ENCODE peak calls at places on chromosomes 1 and 21, in four cellular contexts. W is PC-3, A is fibroblast of lung, M is GM23248. L is an unnamed sample.

GRCh38 chr1:94970783-94971182 is 43.9 kb upstream of the CNN3 start:
- DNase-seq in W (peak; percentile 26), A (no peak), M (peak; percentile 14), L (no peak)

GRCh38 chr1:12143631-12144155 is 23.1 kb upstream of the TNFRSF1B start:
- DNase-seq in W (peak; percentile 92), A (peak; percentile 96), M (peak; percentile 78), L (peak; percentile 72)

GRCh38 chr1:31297273-31298247 is 728 bp downstream of the ZCCHC17 start:
- DNase-seq in W (peak; percentile 16), A (peak; percentile 15), M (peak; percentile 73), L (peak; percentile 50)

GRCh38 chr1:47174621-47175020 is 15.2 kb downstream of the PDZK1IP1 start:
- DNase-seq in W (no peak), A (no peak), M (no peak), L (no peak)

GRCh38 chr1:41599912-41600311 is 115.4 kb upstream of the EDN2 start:
- DNase-seq in W (peak; percentile 46), A (no peak), M (peak; percentile 39), L (peak; percentile 17)

GRCh38 chr21:15029077-15029476 is 35.7 kb downstream of the NRIP1 start:
- DNase-seq in W (no peak), A (peak; percentile 27), M (no peak), L (no peak)

GRCh38 chr1:31931241-31932225 is 6.6 kb downstream of the PTP4A2 start:
- DNase-seq in W (peak; percentile 70), A (peak; percentile 71), M (peak; percentile 88), L (peak; percentile 89)

GRCh38 chr1:29388884-29389283 is 152.6 kb downstream of the PTPRU start:
- DNase-seq in W (no peak), A (no peak), M (no peak), L (no peak)

GRCh38 chr1:231808990-231809389 is 182.4 kb downstream of the DISC1 start:
- DNase-seq in W (peak; percentile 95), A (peak; percentile 80), M (peak; percentile 94), L (no peak)

GRCh38 chr1:7491089-7491817 is 279.8 kb upstream of the VAMP3 start:
- DNase-seq in W (peak; percentile 5), A (peak; percentile 85), M (peak; percentile 91), L (no peak)

GRCh38 chr1:112866151-112866550 is 89.8 kb downstream of the SLC16A1 start:
- DNase-seq in W (peak; percentile 93), A (peak; percentile 93), M (peak; percentile 62), L (peak; percentile 91)

GRCh38 chr1:47317841-47318240 is 3.9 kb upstream of the STIL start:
- DNase-seq in W (no peak), A (peak; percentile 93), M (peak; percentile 98), L (peak; percentile 42)

GRCh38 chr1:187185389-187185788 is 356.6 kb downstream of the PLA2G4A start:
- DNase-seq in W (peak; percentile 26), A (no peak), M (no peak), L (no peak)

GRCh38 chr1:221736714-221737113 is 5.2 kb downstream of the DUSP10 start:
- DNase-seq in W (no peak), A (no peak), M (no peak), L (no peak)

GRCh38 chr1:163171826-163172225 is 30.9 kb downstream of the RGS5 start:
- DNase-seq in W (no peak), A (peak; percentile 38), M (no peak), L (no peak)
- H3K27ac ChIP-seq in W (peak overlapping the region; percentile 42), A (peak overlapping the region; percentile 74), M (no peak overlapping the region), L (no peak overlapping the region)

GRCh38 chr1:182084487-182085316 is 23.2 kb upstream of the ZNF648 start:
- DNase-seq in W (peak; percentile 83), A (peak; percentile 54), M (peak; percentile 79), L (peak; percentile 82)
- H2AFZ ChIP-seq in W (peak overlapping the region; percentile 61), A (no peak overlapping the region), M (peak overlapping the region; percentile 23), L (no peak overlapping the region)

GRCh38 chr1:203040518-203041275 is 14.4 kb downstream of the PPFIA4 start:
- DNase-seq in W (no peak), A (no peak), M (no peak), L (no peak)
- H3K27ac ChIP-seq in W (no peak overlapping the region), A (no peak overlapping the region), M (no peak overlapping the region), L (no peak overlapping the region)

GRCh38 chr1:1597275-1597930 is 2.5 kb downstream of the FNDC10 start:
- DNase-seq in W (peak; percentile 55), A (no peak), M (peak; percentile 63), L (no peak)
- H2AFZ ChIP-seq in W (no peak overlapping the region), A (no peak overlapping the region), M (no peak overlapping the region), L (no peak overlapping the region)

GRCh38 chr1:226958300-226958699 is 18.2 kb downstream of the COQ8A start:
- DNase-seq in W (no peak), A (no peak), M (no peak), L (no peak)
- H3K27ac ChIP-seq in W (no peak overlapping the region), A (no peak overlapping the region), M (no peak overlapping the region), L (no peak overlapping the region)